ENCODE peak calls at places on chromosome X, in eight cellular contexts. J, F, H, W, M, Q, Z and D are unnamed samples.
A peak's percentile ranks its signal among the peaks of the same experiment; 100 is the strongest.

GRCh38 chrX:3576886-3577516 is 136.4 kb downstream of the PRKX start:
- DNase-seq in M (no peak), F (no peak), H (no peak), W (no peak), J (no peak), Z (no peak), Q (no peak), D (peak; percentile 78)

GRCh38 chrX:25599061-25599460 is 539.1 kb upstream of the MAGEB18 start:
- DNase-seq in J (no peak), M (no peak), F (no peak), Q (no peak), H (no peak), W (no peak), Z (no peak), D (no peak)

GRCh38 chrX:83008415-83008814 is 499.7 kb upstream of the POU3F4 start:
- DNase-seq in M (no peak), Q (no peak), J (no peak), H (no peak), Z (no peak), W (no peak), F (peak; percentile 33), D (no peak)

GRCh38 chrX:18210470-18210869 is 10.2 kb downstream of the BEND2 start:
- DNase-seq in W (no peak), Q (no peak), F (peak; percentile 7), M (no peak), J (no peak), H (no peak), Z (no peak), D (no peak)

GRCh38 chrX:67917412-67918010 is 373.7 kb downstream of the AR start:
- DNase-seq in Z (no peak), W (no peak), F (no peak), Q (no peak), M (no peak), H (no peak), J (no peak), D (no peak)

GRCh38 chrX:72081605-72082320 is 50.0 kb downstream of the RTL5 start:
- DNase-seq in Z (no peak), M (no peak), H (no peak), J (no peak), W (peak; percentile 87), F (no peak), Q (no peak), D (no peak)

GRCh38 chrX:47093248-47093647 is 15.0 kb downstream of the RGN start:
- DNase-seq in H (no peak), Q (no peak), W (no peak), F (peak; percentile 56), J (no peak), Z (no peak), M (peak; percentile 17), D (peak; percentile 7)

GRCh38 chrX:683572-683971 is 53.0 kb downstream of the SHOX start:
- DNase-seq in H (no peak), M (no peak), J (no peak), F (no peak), W (no peak), Q (no peak), Z (no peak), D (no peak)

GRCh38 chrX:112695494-112695893 is 15.8 kb upstream of the LHFPL1 start:
- DNase-seq in Q (no peak), J (no peak), H (no peak), W (no peak), Z (no peak), M (no peak), F (no peak), D (no peak)